ENCODE peak calls at places on chromosomes 3 and 15, in six cellular contexts. T is cardiac muscle cell; E is GM23338; K is Peyer's patch; C is CD4-positive, alpha-beta T cell; N is left ventricle myocardium inferior. L is an unnamed sample.

GRCh38 chr3:151561878-151562277 is 101.0 kb upstream of the IGSF10 start:
- DNase-seq in N (no peak), E (no peak), C (no peak), K (no peak), T (peak; percentile 29), L (no peak)

GRCh38 chr3:3800076-3800448 is 831 bp downstream of the LRRN1 start:
- DNase-seq in N (no peak), T (no peak), C (no peak), K (peak; percentile 18), E (peak; percentile 22), L (peak; percentile 12)

GRCh38 chr3:169847896-169848295 is 21.8 kb downstream of the LRRC31 start:
- DNase-seq in N (no peak), E (no peak), K (no peak), C (no peak), T (no peak), L (no peak)

GRCh38 chr3:68919000-68919399 is 13.3 kb downstream of the TAFA4 start:
- DNase-seq in N (no peak), K (no peak), C (no peak), E (peak; percentile 79), T (peak; percentile 38), L (no peak)

GRCh38 chr3:162354343-162354742 is 857.7 kb downstream of the OTOL1 start:
- DNase-seq in C (no peak), T (no peak), N (no peak), E (peak; percentile 10), K (no peak), L (no peak)

GRCh38 chr15:39748276-39748675 is 34.4 kb downstream of the FSIP1 start:
- DNase-seq in C (no peak), K (no peak), E (no peak), T (peak; percentile 71), N (no peak), L (no peak)

GRCh38 chr15:98658831-98659699 is 10.7 kb downstream of the IGF1R start:
- DNase-seq in C (no peak), T (peak; percentile 74), K (no peak), N (no peak), E (peak; percentile 63), L (peak; percentile 32)

GRCh38 chr15:34133511-34133910 is 31.6 kb downstream of the PGBD4 start:
- DNase-seq in K (no peak), N (no peak), C (no peak), E (no peak), T (no peak), L (no peak)

GRCh38 chr3:195068045-195068444 is 202.9 kb downstream of the XXYLT1 start:
- DNase-seq in N (no peak), K (no peak), C (no peak), E (no peak), T (no peak), L (no peak)

GRCh38 chr15:64596701-64597468 is 136.5 kb downstream of the ZNF609 start:
- DNase-seq in C (peak; percentile 2), E (peak; percentile 86), T (peak; percentile 71), N (no peak), K (no peak), L (peak; percentile 33)

GRCh38 chr3:196108075-196108743 is 26.3 kb upstream of the TFRC start:
- DNase-seq in T (no peak), N (no peak), E (peak; percentile 72), C (no peak), K (no peak), L (no peak)

GRCh38 chr3:195870937-195871336 is 37.4 kb downstream of the TNK2 start:
- DNase-seq in N (no peak), K (no peak), C (no peak), T (no peak), E (no peak), L (no peak)

GRCh38 chr15:94205366-94205765 is 26.0 kb upstream of the MCTP2 start:
- DNase-seq in K (no peak), T (no peak), E (peak; percentile 7), C (no peak), N (no peak), L (peak; percentile 35)

GRCh38 chr3:14628406-14628805 is 23.2 kb upstream of the CCDC174 start:
- DNase-seq in E (no peak), T (no peak), C (no peak), K (no peak), N (no peak), L (no peak)

GRCh38 chr3:57597973-57598351 is 818 bp upstream of the ARF4 start:
- DNase-seq in K (no peak), T (no peak), C (no peak), N (no peak), E (no peak), L (no peak)

GRCh38 chr3:140753865-140754754 is 76.2 kb downstream of the TRIM42 start:
- DNase-seq in C (no peak), N (no peak), K (no peak), E (peak; percentile 30), T (no peak), L (no peak)

GRCh38 chr15:85004551-85004950 is 22.9 kb downstream of the PDE8A start:
- DNase-seq in T (no peak), K (no peak), N (no peak), E (no peak), C (no peak), L (no peak)

GRCh38 chr15:85005744-85006143 is 24.1 kb downstream of the PDE8A start:
- DNase-seq in K (no peak), T (no peak), C (no peak), N (no peak), E (no peak), L (no peak)

GRCh38 chr15:85006201-85006600 is 24.5 kb downstream of the PDE8A start:
- DNase-seq in E (no peak), N (no peak), K (no peak), T (no peak), C (no peak), L (no peak)

GRCh38 chr15:85006655-85007054 is 25.0 kb downstream of the PDE8A start:
- DNase-seq in T (no peak), K (no peak), E (no peak), N (no peak), C (no peak), L (no peak)

DNA sequence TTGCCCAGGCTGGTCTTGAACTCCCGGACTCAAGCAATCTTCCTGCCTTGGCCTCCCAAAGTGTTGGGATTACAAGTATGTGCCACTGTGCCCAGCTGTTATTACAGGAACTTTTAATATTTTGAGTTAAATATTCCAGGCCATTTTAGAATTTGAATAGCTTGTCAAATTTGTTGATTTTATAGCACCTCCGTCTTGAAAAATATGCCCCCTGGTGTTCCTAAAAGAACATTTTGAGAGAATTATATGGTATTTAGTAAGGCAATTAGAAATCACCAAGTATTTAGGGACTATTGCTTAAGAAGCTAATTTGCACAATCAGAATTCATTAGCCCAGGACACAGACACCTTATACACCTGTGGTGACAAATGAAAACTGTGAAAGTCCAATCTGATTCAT is 23.7 kb downstream of the PDE8A start:
- DNase-seq in T (no peak), K (no peak), E (no peak), N (no peak), C (no peak), L (no peak)
- TF ChIP-seq CTCF in T (peak; percentile 7), K (no peak), E (no peak), N (no peak), C (no peak), L (no peak)

GRCh38 chr3:49294343-49294742 is 17.3 kb upstream of the C3orf62 start:
- DNase-seq in K (no peak), E (no peak), N (no peak), C (no peak), T (no peak), L (no peak)

GRCh38 chr3:49296781-49297420 is 19.9 kb upstream of the C3orf62 start:
- DNase-seq in E (no peak), K (no peak), C (no peak), N (peak; percentile 55), T (no peak), L (no peak)

GRCh38 chr3:49298511-49298910 is 21.5 kb upstream of the C3orf62 start:
- DNase-seq in K (no peak), T (no peak), E (no peak), N (no peak), C (no peak), L (no peak)

GRCh38 chr3:49300595-49300994 is 23.6 kb upstream of the C3orf62 start:
- DNase-seq in N (no peak), C (no peak), E (no peak), K (no peak), T (no peak), L (no peak)

GRCh38 chr3:49295489-49296058 is 18.5 kb upstream of the C3orf62 start:
- DNase-seq in E (peak; percentile 60), C (peak; percentile 5), N (no peak), T (peak; percentile 48), K (no peak), L (peak; percentile 48)
- TF ChIP-seq CTCF in E (peak; percentile 58), C (peak; percentile 80), N (peak; percentile 62), T (peak; percentile 62), K (peak; percentile 61), L (peak; percentile 86)

GRCh38 chr3:80606073-80606472 is 838.3 kb upstream of the ROBO1 start:
- DNase-seq in C (no peak), K (no peak), N (no peak), T (no peak), E (peak; percentile 37), L (no peak)
- TF ChIP-seq CTCF in C (no peak), K (no peak), N (no peak), T (no peak), E (peak; percentile 50), L (no peak)

GRCh38 chr3:133676336-133677118 is 14.8 kb upstream of the TOPBP1 start:
- DNase-seq in N (no peak), K (no peak), T (no peak), E (peak; percentile 17), C (no peak), L (no peak)

GRCh38 chr3:133672461-133672860 is 10.7 kb upstream of the TOPBP1 start:
- DNase-seq in K (no peak), E (no peak), T (no peak), C (no peak), N (no peak), L (no peak)

GRCh38 chr3:133674290-133674912 is 12.7 kb upstream of the TOPBP1 start:
- DNase-seq in N (no peak), C (no peak), K (no peak), T (no peak), E (peak; percentile 54), L (no peak)

GRCh38 chr3:133675631-133676335 is 14.0 kb upstream of the TOPBP1 start:
- DNase-seq in K (no peak), T (no peak), C (no peak), E (peak; percentile 55), N (no peak), L (no peak)

DNA sequence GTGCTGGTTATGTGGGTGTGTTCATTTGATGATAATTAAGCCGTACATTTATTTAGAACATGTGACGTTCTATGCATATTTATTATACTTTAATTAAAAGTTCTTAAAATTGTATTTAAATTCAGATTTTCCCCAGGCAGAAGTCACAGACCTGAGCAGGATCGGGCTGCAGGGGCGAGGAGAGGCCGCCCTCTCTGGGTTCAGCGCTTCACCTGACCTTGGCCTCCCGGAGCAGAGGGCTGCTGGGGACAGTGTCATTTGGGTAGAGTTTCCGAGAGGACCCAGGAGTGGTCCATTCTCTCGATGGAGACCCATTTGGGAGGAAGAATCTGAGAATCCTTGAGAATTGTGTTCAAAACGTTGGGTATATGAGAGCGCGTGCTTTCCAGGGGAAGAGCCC is 12.0 kb upstream of the TOPBP1 start:
- DNase-seq in T (no peak), E (peak; percentile 17), N (no peak), C (no peak), K (no peak), L (no peak)
- TF ChIP-seq CTCF in T (no peak), E (no peak), N (no peak), C (no peak), K (no peak), L (no peak)